ENCODE peak calls at places on chromosome 10, in five cellular contexts. A is substantia nigra, T is Panc1, R is uterus, S is HepG2. W is an unnamed sample.

GRCh38 chr10:63866747-63867140 is 345.5 kb downstream of the REEP3 start:
- DNase-seq in A (no peak), T (peak), R (no peak), S (peak), W (no peak)

GRCh38 chr10:110414563-110415309 is 83.0 kb upstream of the DUSP5 start:
- DNase-seq in A (no peak), T (no peak), R (no peak), S (peak), W (no peak)

GRCh38 chr10:1173091-1173490 is 116.9 kb downstream of the WDR37 start:
- DNase-seq in A (no peak), T (no peak), R (no peak), S (no peak), W (no peak)

GRCh38 chr10:48464871-48465736 is 139.8 kb downstream of the ARHGAP22 start:
- DNase-seq in A (peak), T (no peak), R (peak), S (no peak), W (no peak)

GRCh38 chr10:73758704-73759511 is 14.7 kb downstream of the SEC24C start:
- DNase-seq in A (no peak), T (no peak), R (no peak), S (no peak), W (no peak)

GRCh38 chr10:45379891-45380540 is 6.0 kb downstream of the ALOX5 start:
- DNase-seq in A (peak), T (no peak), R (no peak), S (no peak), W (no peak)

GRCh38 chr10:33559105-33559504 is 224.6 kb upstream of the NRP1 start:
- DNase-seq in A (no peak), T (no peak), R (peak), S (no peak), W (no peak)

GRCh38 chr10:85615556-85615955 is 751.0 kb downstream of the GRID1 start:
- DNase-seq in A (no peak), T (no peak), R (no peak), S (no peak), W (no peak)

GRCh38 chr10:7436490-7437100 is 25.8 kb upstream of the SFMBT2 start:
- DNase-seq in A (no peak), T (no peak), R (no peak), S (no peak), W (no peak)

GRCh38 chr10:86329896-86330680 is 36.5 kb downstream of the GRID1 start:
- DNase-seq in A (no peak), T (no peak), R (no peak), S (no peak), W (no peak)

GRCh38 chr10:21525367-21526183 is at the start of gene SKIDA1:
- DNase-seq in A (peak), T (no peak), R (peak), S (peak), W (peak)

DNA sequence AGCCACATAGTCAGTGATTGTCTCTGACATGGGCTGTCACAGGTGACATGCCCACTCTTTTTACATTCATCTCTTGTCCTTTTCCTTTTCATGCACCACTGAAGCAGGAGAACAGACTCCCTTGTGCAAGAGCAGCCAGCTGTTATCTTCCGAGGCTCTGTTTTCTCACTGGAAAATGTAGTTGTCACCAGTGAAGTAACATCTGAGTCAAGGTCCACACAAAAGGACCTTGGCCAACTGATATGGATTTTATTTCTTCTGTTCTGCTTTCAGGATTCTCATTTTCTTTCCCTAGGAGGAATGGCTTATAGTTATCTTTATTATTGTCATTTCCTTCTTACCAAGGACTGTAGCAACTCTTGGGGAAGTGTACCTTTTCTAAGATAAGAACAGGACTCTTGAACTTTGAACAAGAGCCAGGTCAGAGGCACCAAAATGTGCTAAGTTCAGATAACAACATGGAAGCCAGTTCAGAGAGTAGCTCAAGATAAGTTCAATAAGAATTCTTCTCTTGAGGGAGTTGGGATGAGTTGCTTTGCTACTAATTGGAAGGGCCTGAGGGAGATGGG is 22.7 kb downstream of the AVPI1 start:
- DNase-seq in A (no peak), T (no peak), R (no peak), S (peak), W (no peak)
- H3K27ac ChIP-seq in A (no peak), T (no peak), R (no peak), S (peak), W (no peak)

GRCh38 chr10:11610855-11611247 is 599 bp downstream of the USP6NL start:
- DNase-seq in A (no peak), T (no peak), R (peak), S (no peak), W (no peak)

GRCh38 chr10:11609492-11610093 is 1.9 kb downstream of the USP6NL start:
- DNase-seq in A (no peak), T (no peak), R (no peak), S (no peak), W (no peak)

GRCh38 chr10:11612004-11613001 is 853 bp upstream of the USP6NL start:
- DNase-seq in A (no peak), T (no peak), R (no peak), S (no peak), W (no peak)

GRCh38 chr10:11610151-11610854 is 1.1 kb downstream of the USP6NL start:
- DNase-seq in A (no peak), T (no peak), R (no peak), S (no peak), W (no peak)

GRCh38 chr10:11611248-11612003 is at the start of gene USP6NL:
- DNase-seq in A (peak), T (no peak), R (peak), S (peak), W (peak)
- H3K27ac ChIP-seq in A (peak), T (peak), R (peak), S (peak), W (peak)

GRCh38 chr10:104273291-104273690 is 4.3 kb downstream of the GSTO2 start:
- DNase-seq in A (no peak), T (no peak), R (no peak), S (no peak), W (no peak)

GRCh38 chr10:104273899-104274575 is 5.1 kb downstream of the GSTO2 start:
- DNase-seq in A (no peak), T (no peak), R (no peak), S (no peak), W (no peak)

GRCh38 chr10:104267721-104268690 is 978 bp upstream of the GSTO2 start:
- DNase-seq in A (no peak), T (no peak), R (no peak), S (no peak), W (no peak)

GRCh38 chr10:104264783-104265182 is 4.2 kb upstream of the GSTO2 start:
- DNase-seq in A (no peak), T (no peak), R (no peak), S (no peak), W (no peak)

DNA sequence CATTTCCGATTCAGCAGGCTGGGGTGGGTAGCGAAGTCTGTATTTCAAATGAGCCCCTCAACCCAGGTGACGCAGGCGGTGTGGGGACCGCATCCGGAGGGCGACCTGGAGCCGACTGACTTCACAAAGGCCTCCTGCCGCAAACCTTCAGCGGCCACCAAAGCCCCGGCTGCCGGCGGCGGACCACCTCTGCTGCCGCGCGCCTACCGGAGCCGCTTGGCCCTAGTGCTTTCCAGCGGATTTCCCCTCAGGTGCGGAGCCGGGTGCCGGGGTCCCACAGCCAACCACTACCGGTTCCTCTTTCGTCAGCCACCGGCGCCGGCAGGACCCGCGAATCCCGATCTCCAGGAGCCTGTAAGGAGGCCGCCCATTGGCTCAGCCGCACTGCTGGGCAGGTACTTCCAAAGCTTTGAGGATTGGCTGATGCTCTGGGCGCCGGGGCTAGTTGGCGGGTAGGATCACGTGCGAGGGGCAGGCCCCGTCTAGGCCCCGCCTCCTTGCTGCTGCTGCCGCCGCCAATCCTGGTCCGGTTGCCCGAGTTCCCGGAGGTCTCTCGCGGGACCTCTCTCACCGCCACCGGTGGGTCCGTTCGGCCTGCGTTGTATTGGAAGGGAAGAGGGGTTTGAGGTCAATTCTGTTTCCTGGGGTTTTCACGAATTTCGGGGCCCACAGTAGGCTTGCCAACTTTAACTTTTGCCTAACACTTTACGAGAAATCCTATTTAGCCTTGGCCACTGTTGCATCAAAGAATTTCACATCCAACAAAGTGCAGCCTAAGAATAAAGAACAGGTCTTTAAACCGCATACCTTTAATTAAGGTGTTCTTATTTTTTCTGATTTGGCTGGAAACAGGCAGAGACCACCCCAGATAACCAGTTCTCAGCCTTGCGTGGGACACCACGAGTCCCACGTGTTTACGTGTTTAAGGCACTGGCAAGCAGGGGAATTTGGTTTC is at the start of gene GSTO2:
- DNase-seq in A (peak), T (peak), R (peak), S (no peak), W (peak)
- H3K27ac ChIP-seq in A (peak), T (peak), R (peak), S (no peak), W (peak)

GRCh38 chr10:113765910-113766309 is 14.4 kb downstream of the PLEKHS1 start:
- DNase-seq in A (no peak), T (no peak), R (no peak), S (no peak), W (no peak)

GRCh38 chr10:113767222-113767621 is 15.7 kb downstream of the PLEKHS1 start:
- DNase-seq in A (no peak), T (no peak), R (no peak), S (no peak), W (no peak)

GRCh38 chr10:113770346-113770745 is 18.9 kb downstream of the PLEKHS1 start:
- DNase-seq in A (no peak), T (no peak), R (no peak), S (no peak), W (no peak)

GRCh38 chr10:113762083-113762482 is 10.6 kb downstream of the PLEKHS1 start:
- DNase-seq in A (no peak), T (no peak), R (no peak), S (no peak), W (no peak)

GRCh38 chr10:113764598-113764997 is 13.1 kb downstream of the PLEKHS1 start:
- DNase-seq in A (no peak), T (no peak), R (no peak), S (no peak), W (no peak)
- H3K27ac ChIP-seq in A (no peak), T (no peak), R (no peak), S (no peak), W (no peak)

W was measured in thoracic aorta.